ENCODE peak calls at places on chromosomes 12 and 14, in ten cellular contexts. I is OCI-M1, S is brain microvascular endothelial cell, D is HFF-Myc, Y is HTR-8/SVneo, K is iPS DF 6.9, A is ecto neural progenitor cell, P is NCI-H187 treated with DMSO at 0.1 percent for 48 hours, Q is AG09319, T is cardiac muscle cell. N is an unnamed sample.

GRCh38 chr12:70393787-70394519 is 27.9 kb downstream of the KCNMB4 start:
- DNase-seq in I (no peak), S (peak; percentile 28), D (no peak), Y (no peak), K (no peak), A (no peak), P (no peak), Q (no peak), T (no peak), N (no peak)

GRCh38 chr12:47319746-47320145 is 240.0 kb upstream of the AMIGO2 start:
- DNase-seq in I (no peak), S (no peak), D (no peak), Y (no peak), K (no peak), A (no peak), P (no peak), Q (no peak), T (no peak), N (no peak)

GRCh38 chr12:100845095-100845494 is 50.5 kb downstream of the ANO4 start:
- DNase-seq in I (no peak), S (no peak), D (no peak), Y (no peak), K (no peak), A (no peak), P (no peak), Q (no peak), T (no peak), N (no peak)

GRCh38 chr12:11959117-11959823 is 111.5 kb upstream of the BCL2L14 start:
- DNase-seq in I (no peak), S (peak; percentile 42), D (no peak), Y (no peak), K (no peak), A (no peak), P (no peak), Q (no peak), T (no peak), N (no peak)

GRCh38 chr14:55730602-55731001 is 150.6 kb downstream of the KTN1 start:
- DNase-seq in I (no peak), S (no peak), D (no peak), Y (no peak), K (no peak), A (no peak), P (no peak), Q (no peak), T (no peak), N (no peak)

GRCh38 chr12:28144532-28144931 is 45.7 kb upstream of the CCDC91 start:
- DNase-seq in I (no peak), S (no peak), D (no peak), Y (no peak), K (no peak), A (no peak), P (no peak), Q (no peak), T (no peak), N (no peak)

GRCh38 chr12:117526756-117527479 is 165.5 kb upstream of the NOS1 start:
- DNase-seq in I (no peak), S (no peak), D (no peak), Y (no peak), K (no peak), A (no peak), P (no peak), Q (no peak), T (no peak), N (no peak)

GRCh38 chr12:3770891-3771290 is 18.0 kb upstream of the CRACR2A start:
- DNase-seq in I (no peak), S (peak; percentile 76), D (peak; percentile 29), Y (no peak), K (no peak), A (no peak), P (no peak), Q (no peak), T (no peak), N (peak; percentile 46)

GRCh38 chr14:38432186-38432585 is 176.3 kb upstream of the CLEC14A start:
- DNase-seq in I (no peak), S (no peak), D (no peak), Y (no peak), K (no peak), A (no peak), P (no peak), Q (no peak), T (no peak), N (no peak)

GRCh38 chr14:65228956-65229355 is 126.6 kb upstream of the MAX start:
- DNase-seq in I (no peak), S (no peak), D (no peak), Y (no peak), K (no peak), A (no peak), P (no peak), Q (no peak), T (no peak), N (no peak)

GRCh38 chr12:97639702-97640101 is 177.1 kb downstream of the RMST start:
- DNase-seq in I (no peak), S (no peak), D (no peak), Y (no peak), K (no peak), A (no peak), P (no peak), Q (no peak), T (no peak), N (no peak)

GRCh38 chr14:65560340-65561027 is 148.0 kb downstream of the FUT8 start:
- DNase-seq in I (no peak), S (no peak), D (no peak), Y (no peak), K (no peak), A (no peak), P (no peak), Q (no peak), T (no peak), N (no peak)

GRCh38 chr12:113561381-113561780 is 89.7 kb upstream of the LHX5 start:
- DNase-seq in I (no peak), S (no peak), D (no peak), Y (no peak), K (no peak), A (no peak), P (no peak), Q (no peak), T (no peak), N (no peak)